ENCODE peak calls at places on chromosomes 4 and X, in five cellular contexts. L is fibroblast of pulmonary artery, V is left lung, S is uterus, Y is fibroblast of lung. Z is an unnamed sample.

GRCh38 chr4:37623125-37623524 is 63.1 kb downstream of the RELL1 start:
- DNase-seq in L (no peak), V (no peak), S (no peak), Y (peak; percentile 38), Z (no peak)

GRCh38 chrX:21574793-21575192 is 83.3 kb downstream of the KLHL34 start:
- DNase-seq in L (no peak), V (no peak), S (no peak), Y (no peak), Z (no peak)

GRCh38 chr4:8542776-8543525 is 37.2 kb upstream of the GPR78 start:
- DNase-seq in L (no peak), V (peak; percentile 24), S (no peak), Y (no peak), Z (no peak)

GRCh38 chr4:37358748-37359147 is 114.2 kb downstream of the NWD2 start:
- DNase-seq in L (no peak), V (no peak), S (no peak), Y (no peak), Z (no peak)

GRCh38 chr4:150367326-150367725 is 214.6 kb upstream of the MAB21L2 start:
- DNase-seq in L (no peak), V (no peak), S (no peak), Y (no peak), Z (no peak)

GRCh38 chr4:19850909-19851308 is 400.8 kb upstream of the SLIT2 start:
- DNase-seq in L (peak; percentile 85), V (no peak), S (no peak), Y (peak; percentile 95), Z (no peak)

GRCh38 chrX:54923376-54923775 is 2.8 kb downstream of the TRO start:
- DNase-seq in L (no peak), V (no peak), S (no peak), Y (no peak), Z (no peak)

GRCh38 chr4:184699941-184700340 is 34.0 kb downstream of the CENPU start:
- DNase-seq in L (no peak), V (no peak), S (no peak), Y (peak; percentile 36), Z (no peak)

GRCh38 chrX:44731160-44731559 is 112.7 kb upstream of the DUSP21 start:
- DNase-seq in L (peak; percentile 18), V (no peak), S (no peak), Y (peak; percentile 6), Z (no peak)

GRCh38 chr4:22539251-22539650 is 23.4 kb upstream of the ADGRA3 start:
- DNase-seq in L (no peak), V (no peak), S (no peak), Y (no peak), Z (no peak)

GRCh38 chr4:17535906-17536305 is 20.9 kb downstream of the CLRN2 start:
- DNase-seq in L (peak; percentile 14), V (no peak), S (no peak), Y (no peak), Z (peak; percentile 21)

GRCh38 chrX:122913764-122914163 is 270.3 kb upstream of the GRIA3 start:
- DNase-seq in L (no peak), V (no peak), S (no peak), Y (no peak), Z (no peak)

GRCh38 chr4:85829276-85830051 is 354.5 kb downstream of the ARHGAP24 start:
- DNase-seq in L (peak; percentile 47), V (no peak), S (no peak), Y (peak; percentile 55), Z (no peak)

GRCh38 chr4:159267940-159268327 is 165.1 kb downstream of the RAPGEF2 start:
- DNase-seq in L (peak; percentile 33), V (no peak), S (no peak), Y (peak; percentile 62), Z (no peak)

GRCh38 chrX:115311666-115312065 is 22.2 kb downstream of the LUZP4 start:
- DNase-seq in L (no peak), V (no peak), S (no peak), Y (peak; percentile 23), Z (no peak)

GRCh38 chr4:14893713-14894112 is 108.6 kb upstream of the CPEB2 start:
- DNase-seq in L (no peak), V (no peak), S (no peak), Y (no peak), Z (no peak)

GRCh38 chr4:1358421-1359160 is 11.6 kb downstream of the UVSSA start:
- DNase-seq in L (no peak), V (no peak), S (no peak), Y (no peak), Z (no peak)

GRCh38 chr4:8914461-8915171 is 43.0 kb upstream of the HMX1 start:
- DNase-seq in L (no peak), V (peak; percentile 15), S (peak; percentile 8), Y (no peak), Z (no peak)

GRCh38 chrX:11791090-11791489 is 33.1 kb downstream of the MSL3 start:
- DNase-seq in L (no peak), V (no peak), S (no peak), Y (no peak), Z (no peak)

GRCh38 chrX:132068405-132068804 is 45.3 kb downstream of the STK26 start:
- DNase-seq in L (no peak), V (no peak), S (no peak), Y (peak; percentile 11), Z (no peak)

DNA sequence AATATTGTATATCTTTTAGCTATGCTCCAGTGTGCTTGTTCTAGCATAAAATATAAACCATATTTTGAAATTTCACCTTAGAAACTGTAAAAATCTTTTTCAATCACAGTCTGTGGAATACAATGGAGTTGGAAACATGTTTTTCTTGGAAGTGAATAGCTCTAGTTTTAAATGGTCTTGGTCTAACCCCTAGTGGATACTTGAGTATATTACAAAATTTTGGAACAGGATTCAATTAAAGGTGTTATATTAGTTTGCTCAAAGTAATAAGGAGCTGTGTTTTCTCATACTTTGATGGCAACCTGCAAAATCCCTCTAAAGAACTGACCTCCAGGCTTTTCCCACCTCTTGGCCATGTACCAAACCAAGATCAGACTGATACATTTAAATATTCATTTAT is 48.2 kb downstream of the STK26 start:
- DNase-seq in L (peak; percentile 36), V (no peak), S (no peak), Y (peak; percentile 5), Z (no peak)
- TF ChIP-seq CTCF in L (peak; percentile 36), V (no peak), S (peak; percentile 8), Y (no peak), Z (peak; percentile 12)

GRCh38 chrX:77446029-77446585 is 1.1 kb upstream of the FGF16 start:
- DNase-seq in L (no peak), V (no peak), S (no peak), Y (no peak), Z (no peak)
- H3K4me3 ChIP-seq in L (peak overlapping the region; percentile 10), V (peak overlapping the region; percentile 15), S (no peak overlapping the region), Y (peak overlapping the region; percentile 31), Z (peak overlapping the region; percentile 24)

GRCh38 chrX:15737957-15738685 is at the start of gene CA5B:
- DNase-seq in L (peak; percentile 91), V (peak; percentile 97), S (peak; percentile 95), Y (peak; percentile 80), Z (peak; percentile 96)
- TF ChIP-seq CTCF in L (no peak), V (no peak), S (no peak), Y (no peak), Z (no peak)

GRCh38 chr4:125321709-125322362 is 7.1 kb downstream of the FAT4 start:
- DNase-seq in L (peak; percentile 53), V (no peak), S (no peak), Y (peak; percentile 65), Z (no peak)
- H3K4me3 ChIP-seq in L (peak overlapping the region; percentile 45), V (no peak overlapping the region), S (no peak overlapping the region), Y (peak overlapping the region; percentile 53), Z (no peak overlapping the region)

DNA sequence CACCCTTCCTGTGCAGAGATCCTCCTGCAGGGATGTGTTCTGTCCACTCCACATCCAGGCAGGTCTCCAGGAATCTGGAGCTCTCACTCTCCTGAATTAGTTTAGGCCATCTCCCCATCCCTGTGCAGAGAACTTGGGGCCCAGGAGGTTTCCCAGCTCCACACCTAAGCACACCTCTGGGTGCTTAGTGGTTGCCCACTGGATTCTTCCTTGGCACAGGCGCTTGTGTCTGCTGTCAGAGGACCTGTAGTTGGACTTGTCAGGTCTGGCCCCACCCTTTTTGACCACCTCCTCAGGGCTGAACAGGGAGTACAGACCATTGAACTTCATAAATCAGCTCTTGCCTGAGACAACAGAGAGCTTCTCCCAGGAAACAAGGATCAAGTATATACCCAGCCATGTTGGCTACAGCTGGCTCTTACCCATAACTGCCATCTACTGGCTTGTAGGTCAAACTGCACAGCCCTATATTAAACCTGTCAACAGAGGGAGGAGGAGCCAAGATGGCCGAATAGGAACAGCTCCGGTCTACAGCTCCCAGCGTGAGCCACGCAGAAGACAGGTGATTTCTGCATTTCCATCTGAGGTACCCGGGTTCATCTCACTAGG is 275.5 kb downstream of the PPARGC1A start:
- DNase-seq in L (peak; percentile 58), V (no peak), S (no peak), Y (peak; percentile 61), Z (peak; percentile 32)
- TF ChIP-seq CTCF in L (peak; percentile 49), V (no peak), S (no peak), Y (peak; percentile 2), Z (no peak)

GRCh38 chr4:119210760-119211159 is 1.8 kb upstream of the USP53 start:
- DNase-seq in L (peak; percentile 50), V (no peak), S (no peak), Y (no peak), Z (no peak)
- H3K4me3 ChIP-seq in L (no peak overlapping the region), V (no peak overlapping the region), S (no peak overlapping the region), Y (peak overlapping the region; percentile 99), Z (no peak overlapping the region)

DNA sequence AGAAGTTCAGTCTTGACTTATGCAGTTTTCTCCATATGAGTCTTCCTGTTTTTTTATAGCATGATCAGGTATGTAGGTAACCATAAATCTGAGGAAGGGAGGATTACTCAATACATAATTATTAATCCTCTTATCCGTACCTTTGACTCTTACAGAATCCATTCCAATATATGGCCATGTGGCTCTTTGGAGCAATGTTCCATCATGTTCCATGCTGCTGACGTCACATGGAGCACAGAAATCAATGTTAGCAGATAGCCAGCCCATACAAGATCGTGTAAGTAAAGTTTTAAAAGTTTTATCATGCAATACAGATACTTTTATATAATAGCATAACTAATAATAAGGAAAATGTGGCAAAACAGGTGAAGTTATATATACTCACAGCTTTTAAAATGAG is 19.6 kb downstream of the IL15 start:
- DNase-seq in L (no peak), V (no peak), S (no peak), Y (no peak), Z (no peak)
- TF ChIP-seq CTCF in L (no peak), V (no peak), S (no peak), Y (no peak), Z (no peak)

GRCh38 chr4:108152980-108153379 is 15.8 kb downstream of the LEF1 start:
- DNase-seq in L (no peak), V (no peak), S (no peak), Y (no peak), Z (no peak)
- H3K4me3 ChIP-seq in L (no peak overlapping the region), V (no peak overlapping the region), S (no peak overlapping the region), Y (no peak overlapping the region), Z (no peak overlapping the region)

GRCh38 chr4:119823891-119824290 is 195.3 kb upstream of the PDE5A start:
- DNase-seq in L (no peak), V (no peak), S (no peak), Y (no peak), Z (no peak)

GRCh38 chr4:119823045-119823444 is 194.4 kb upstream of the PDE5A start:
- DNase-seq in L (no peak), V (no peak), S (no peak), Y (no peak), Z (no peak)

DNA sequence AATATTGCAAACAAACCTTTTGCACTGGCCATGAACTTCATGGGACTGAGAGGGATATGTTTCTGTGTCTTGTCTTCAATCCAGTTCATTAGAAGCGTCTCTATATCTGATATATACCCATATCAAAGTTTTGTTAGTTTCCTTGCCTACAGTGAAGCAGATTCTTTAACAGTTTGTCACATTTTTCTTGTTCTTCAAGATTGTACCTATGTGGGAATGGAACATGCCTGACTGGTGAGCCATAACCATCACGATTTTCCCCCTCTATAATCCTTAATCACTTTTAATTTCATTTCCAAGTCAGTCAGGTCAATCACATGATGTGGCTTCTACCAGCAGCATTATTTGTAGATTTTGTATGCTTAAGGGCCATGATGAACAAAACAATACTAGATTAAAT is 197.1 kb upstream of the PDE5A start:
- DNase-seq in L (no peak), V (no peak), S (no peak), Y (peak; percentile 24), Z (no peak)
- TF ChIP-seq CTCF in L (no peak), V (no peak), S (no peak), Y (no peak), Z (no peak)

Z was measured in GM12865.